ENCODE peak calls at places on chromosome 9, in seven cellular contexts. Y is GM23338, M is SK-N-SH, J is endothelial cell of umbilical vein, N is GM23248, Q is mesendoderm, A is Karpas-422. S is an unnamed sample. For H3K79me2, the result is how much of the 10 kb centered on the place peaks cover.

GRCh38 chr9:32431940-32432555 is 47.6 kb downstream of the ACO1 start:
- DNase-seq in Y (peak), M (peak), J (peak), N (peak), Q (peak), A (peak), S (peak)

GRCh38 chr9:124267271-124267807 is 9.6 kb downstream of the NEK6 start:
- DNase-seq in Y (no peak), M (no peak), J (peak), N (peak), Q (no peak), A (peak), S (peak)

GRCh38 chr9:26947736-26948135 is 694 bp upstream of the PLAA start:
- DNase-seq in Y (peak), M (no peak), J (no peak), N (peak), Q (peak), A (no peak), S (peak)

GRCh38 chr9:6413365-6414263 is 615 bp downstream of the UHRF2 start:
- DNase-seq in Y (peak), M (peak), J (no peak), N (peak), Q (peak), A (peak), S (peak)

GRCh38 chr9:20044686-20045085 is 255.8 kb upstream of the SLC24A2 start:
- DNase-seq in Y (no peak), M (no peak), J (no peak), N (no peak), Q (no peak), A (no peak), S (no peak)

GRCh38 chr9:34187891-34188240 is 9.0 kb downstream of the UBAP1 start:
- DNase-seq in Y (no peak), M (no peak), J (no peak), N (peak), Q (no peak), A (no peak), S (no peak)

GRCh38 chr9:121393318-121393717 is 23.3 kb upstream of the STOM start:
- DNase-seq in Y (no peak), M (no peak), J (peak), N (peak), Q (peak), A (no peak), S (no peak)

GRCh38 chr9:127788337-127789011 is 2.6 kb downstream of the CDK9 start:
- DNase-seq in Y (no peak), M (no peak), J (no peak), N (no peak), Q (no peak), A (no peak), S (no peak)

GRCh38 chr9:89361031-89361430 is 42.7 kb downstream of the SECISBP2 start:
- DNase-seq in Y (no peak), M (no peak), J (no peak), N (no peak), Q (no peak), A (no peak), S (no peak)

GRCh38 chr9:132973713-132974112 is 4.8 kb upstream of the GFI1B start:
- DNase-seq in Y (peak), M (peak), J (no peak), N (peak), Q (peak), A (peak), S (peak)

GRCh38 chr9:20315672-20316071 is 306.6 kb downstream of the MLLT3 start:
- DNase-seq in Y (no peak), M (no peak), J (no peak), N (peak), Q (no peak), A (no peak), S (no peak)

GRCh38 chr9:123073991-123074422 is 40.5 kb downstream of the GPR21 start:
- DNase-seq in Y (no peak), M (no peak), J (peak), N (peak), Q (no peak), A (no peak), S (no peak)

GRCh38 chr9:120873512-120873911 is 3.5 kb downstream of the PHF19 start:
- DNase-seq in Y (peak), M (no peak), J (no peak), N (no peak), Q (peak), A (peak), S (no peak)

GRCh38 chr9:93065321-93065720 is 6.8 kb downstream of the SUSD3 start:
- DNase-seq in Y (no peak), M (no peak), J (no peak), N (no peak), Q (no peak), A (no peak), S (no peak)

GRCh38 chr9:108813951-108814601 is 41.7 kb downstream of the ACTL7B start:
- DNase-seq in Y (peak), M (no peak), J (peak), N (peak), Q (peak), A (no peak), S (no peak)

GRCh38 chr9:21611896-21612295 is 129.8 kb upstream of the IFNE start:
- DNase-seq in Y (no peak), M (no peak), J (no peak), N (peak), Q (no peak), A (no peak), S (no peak)

GRCh38 chr9:134373953-134374300 is 47.7 kb downstream of the RXRA start:
- DNase-seq in Y (no peak), M (no peak), J (no peak), N (no peak), Q (no peak), A (no peak), S (no peak)
- H3K79me2 ChIP-seq in Y (under half), M (half or more), J (under half), N (half or more), Q (under half), A (under half), S (under half)

GRCh38 chr9:105694320-105694847 is at the start of gene TMEM38B:
- DNase-seq in Y (peak), M (peak), J (peak), N (peak), Q (peak), A (peak), S (peak)

GRCh38 chr9:105693435-105694275 is 686 bp upstream of the TMEM38B start:
- DNase-seq in Y (peak), M (peak), J (no peak), N (peak), Q (peak), A (peak), S (peak)

GRCh38 chr9:105697871-105698270 is 3.5 kb downstream of the TMEM38B start:
- DNase-seq in Y (no peak), M (no peak), J (no peak), N (no peak), Q (no peak), A (no peak), S (no peak)

GRCh38 chr9:105696219-105696793 is 2.0 kb downstream of the TMEM38B start:
- DNase-seq in Y (no peak), M (no peak), J (no peak), N (no peak), Q (no peak), A (no peak), S (no peak)

GRCh38 chr9:105694848-105695581 is 674 bp downstream of the TMEM38B start:
- DNase-seq in Y (peak), M (peak), J (peak), N (peak), Q (peak), A (peak), S (peak)
- H3K79me2 ChIP-seq in Y (under half), M (under half), J (under half), N (under half), Q (under half), A (half or more), S (under half)

DNA sequence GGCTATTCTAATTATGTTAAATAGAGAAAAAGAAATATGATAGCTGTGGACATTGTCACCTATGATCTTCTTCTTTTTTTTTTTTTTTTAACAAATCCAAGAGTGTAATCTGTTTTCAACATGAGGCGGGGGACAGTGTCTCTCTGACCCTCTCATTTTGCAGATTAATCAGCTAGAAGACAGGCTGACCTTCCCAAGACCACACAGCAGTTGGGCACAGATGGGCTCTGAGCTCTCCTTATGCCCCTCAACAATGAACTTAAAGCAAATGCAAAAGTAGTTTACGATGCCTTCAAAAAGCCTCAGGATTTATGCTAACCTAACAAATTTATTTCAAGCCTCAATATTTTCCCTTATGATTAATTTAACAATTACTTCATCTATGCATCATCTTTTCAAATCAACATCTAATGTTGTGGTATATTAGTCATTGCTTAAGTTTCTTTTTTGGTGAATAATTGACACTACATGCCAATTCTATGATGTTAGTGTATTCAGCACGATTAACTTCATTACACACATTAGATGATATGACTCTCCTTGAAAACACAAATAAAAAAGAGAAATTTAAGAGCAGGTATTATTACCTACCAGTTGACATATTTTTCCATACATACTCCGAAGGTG is 7.4 kb downstream of the NFIL3 start:
- DNase-seq in Y (no peak), M (no peak), J (peak), N (peak), Q (no peak), A (no peak), S (no peak)
- H3K79me2 ChIP-seq in Y (half or more), M (half or more), J (half or more), N (half or more), Q (under half), A (under half), S (under half)

DNA sequence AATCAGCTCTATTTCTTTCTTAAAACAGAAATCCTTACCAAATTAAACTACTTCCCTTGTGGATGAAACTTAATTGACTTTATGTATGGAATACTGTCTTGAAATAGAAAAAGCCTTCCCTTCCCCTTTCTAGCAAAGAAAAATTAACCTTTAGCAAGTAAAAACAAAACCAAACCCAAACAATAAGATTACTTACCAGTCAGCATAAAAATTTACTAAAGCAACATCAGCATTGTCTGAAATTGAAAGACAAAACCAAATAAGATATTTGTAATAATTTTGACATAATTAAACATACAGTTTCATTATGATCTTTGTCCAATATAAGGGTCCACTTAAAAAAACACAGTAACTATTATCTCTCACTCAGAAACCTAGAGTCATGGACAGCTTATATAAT is 41.2 kb downstream of the ERP44 start:
- DNase-seq in Y (no peak), M (no peak), J (no peak), N (no peak), Q (no peak), A (no peak), S (no peak)
- H3K79me2 ChIP-seq in Y (under half), M (under half), J (under half), N (under half), Q (under half), A (half or more), S (half or more)

GRCh38 chr9:114362394-114362793 is 25.4 kb downstream of the AKNA start:
- DNase-seq in Y (no peak), M (no peak), J (no peak), N (no peak), Q (no peak), A (no peak), S (no peak)
- H3K79me2 ChIP-seq in Y (under half), M (under half), J (under half), N (under half), Q (under half), A (under half), S (under half)

DNA sequence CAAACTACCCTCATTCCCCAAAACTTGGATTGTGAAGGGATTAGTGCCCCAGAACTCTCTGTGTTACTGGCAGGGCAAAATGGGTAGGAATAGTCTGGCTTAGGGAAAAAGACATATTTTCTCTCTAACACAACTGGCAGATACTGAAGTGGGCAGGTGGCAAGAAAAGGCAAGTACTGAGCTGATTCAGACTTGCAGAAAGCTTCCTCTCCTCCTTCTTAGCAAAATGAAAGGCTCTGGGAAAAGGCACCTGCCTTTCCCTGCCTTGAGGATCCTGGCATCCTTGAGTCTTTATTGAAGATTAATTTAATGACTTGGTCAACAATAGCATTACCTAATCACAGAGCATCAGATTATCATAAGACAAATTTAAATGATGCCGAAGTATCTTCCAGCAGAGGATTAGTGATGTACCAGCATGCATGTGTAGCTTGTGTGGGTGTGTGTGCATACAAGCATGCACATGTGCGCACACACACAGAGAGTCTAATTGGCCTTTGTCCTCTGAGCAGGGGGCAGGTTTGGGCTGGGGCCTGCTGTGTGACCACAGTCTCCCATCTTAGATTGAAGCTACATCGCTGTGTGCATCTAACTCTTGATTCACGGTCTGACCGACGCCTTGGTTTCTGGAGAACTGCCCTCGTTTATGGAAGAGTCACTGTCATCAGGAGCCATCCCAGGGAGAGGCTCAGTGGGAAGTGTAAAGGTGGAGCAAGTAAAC is 294.8 kb downstream of the AOPEP start:
- DNase-seq in Y (no peak), M (no peak), J (no peak), N (no peak), Q (no peak), A (no peak), S (no peak)
- H3K79me2 ChIP-seq in Y (under half), M (half or more), J (under half), N (half or more), Q (under half), A (under half), S (under half)

GRCh38 chr9:136334541-136334940 is 7.2 kb downstream of the GPSM1 start:
- DNase-seq in Y (no peak), M (no peak), J (no peak), N (no peak), Q (no peak), A (no peak), S (no peak)
- H3K79me2 ChIP-seq in Y (under half), M (under half), J (under half), N (under half), Q (under half), A (under half), S (under half)

GRCh38 chr9:71752928-71753327 is 15.4 kb downstream of the CEMIP2 start:
- DNase-seq in Y (no peak), M (no peak), J (no peak), N (no peak), Q (no peak), A (no peak), S (no peak)

GRCh38 chr9:71752352-71752751 is 16.0 kb downstream of the CEMIP2 start:
- DNase-seq in Y (no peak), M (no peak), J (no peak), N (no peak), Q (no peak), A (no peak), S (no peak)

GRCh38 chr9:71755230-71755629 is 13.1 kb downstream of the CEMIP2 start:
- DNase-seq in Y (peak), M (no peak), J (no peak), N (no peak), Q (no peak), A (no peak), S (no peak)

GRCh38 chr9:71755869-71756268 is 12.4 kb downstream of the CEMIP2 start:
- DNase-seq in Y (no peak), M (no peak), J (no peak), N (no peak), Q (no peak), A (no peak), S (no peak)

GRCh38 chr9:71754151-71754550 is 14.2 kb downstream of the CEMIP2 start:
- DNase-seq in Y (peak), M (no peak), J (no peak), N (no peak), Q (no peak), A (no peak), S (no peak)
- H3K79me2 ChIP-seq in Y (half or more), M (half or more), J (under half), N (half or more), Q (under half), A (under half), S (under half)

GRCh38 chr9:134940236-134941208 is 22.8 kb upstream of the FCN1 start:
- DNase-seq in Y (no peak), M (no peak), J (no peak), N (no peak), Q (no peak), A (no peak), S (no peak)
- H3K79me2 ChIP-seq in Y (under half), M (under half), J (under half), N (under half), Q (under half), A (under half), S (under half)

GRCh38 chr9:131621551-131622321 is 76.4 kb downstream of the PRRT1B start:
- DNase-seq in Y (no peak), M (no peak), J (no peak), N (no peak), Q (no peak), A (no peak), S (no peak)

GRCh38 chr9:131618785-131619184 is 73.5 kb downstream of the PRRT1B start:
- DNase-seq in Y (no peak), M (no peak), J (no peak), N (no peak), Q (no peak), A (no peak), S (no peak)

GRCh38 chr9:131620764-131621520 is 75.6 kb downstream of the PRRT1B start:
- DNase-seq in Y (no peak), M (no peak), J (no peak), N (no peak), Q (no peak), A (no peak), S (no peak)

GRCh38 chr9:131618071-131618479 is 72.8 kb downstream of the PRRT1B start:
- DNase-seq in Y (no peak), M (peak), J (peak), N (no peak), Q (no peak), A (no peak), S (no peak)

GRCh38 chr9:131619680-131620079 is 74.4 kb downstream of the PRRT1B start:
- DNase-seq in Y (no peak), M (no peak), J (no peak), N (no peak), Q (no peak), A (no peak), S (no peak)
- H3K79me2 ChIP-seq in Y (under half), M (under half), J (under half), N (under half), Q (under half), A (under half), S (under half)